ENCODE peak calls at places on chromosome 1, in four cellular contexts. Q, B, Z and O are unnamed samples.

GRCh38 chr1:117967472-117967871 is 37.9 kb downstream of the WDR3 start:
- DNase-seq in Q (no peak), B (peak; percentile 65), Z (no peak), O (no peak)

GRCh38 chr1:207025144-207025880 is 7.2 kb downstream of the C1orf116 start:
- DNase-seq in Q (no peak), B (peak; percentile 49), Z (peak; percentile 50), O (no peak)

GRCh38 chr1:19437911-19438310 is 47.4 kb downstream of the CAPZB start:
- DNase-seq in Q (peak; percentile 76), B (peak; percentile 48), Z (no peak), O (peak; percentile 56)

GRCh38 chr1:164891615-164892014 is 332.6 kb downstream of the PBX1 start:
- DNase-seq in Q (no peak), B (no peak), Z (no peak), O (no peak)

GRCh38 chr1:109765483-109765815 is 1.7 kb upstream of the EPS8L3 start:
- DNase-seq in Q (peak; percentile 23), B (no peak), Z (no peak), O (peak; percentile 28)

GRCh38 chr1:65363484-65363883 is 54.1 kb downstream of the DNAJC6 start:
- DNase-seq in Q (no peak), B (no peak), Z (no peak), O (no peak)

GRCh38 chr1:83694449-83694848 is 304.5 kb downstream of the TTLL7 start:
- DNase-seq in Q (no peak), B (no peak), Z (no peak), O (no peak)

GRCh38 chr1:183776731-183777130 is 28.2 kb upstream of the RGL1 start:
- DNase-seq in Q (no peak), B (peak; percentile 53), Z (no peak), O (no peak)

GRCh38 chr1:202661136-202661845 is 49.0 kb downstream of the SYT2 start:
- DNase-seq in Q (no peak), B (no peak), Z (no peak), O (no peak)

GRCh38 chr1:235011064-235011598 is 117.5 kb downstream of the TOMM20 start:
- DNase-seq in Q (peak; percentile 51), B (no peak), Z (no peak), O (no peak)

GRCh38 chr1:113950908-113951307 is 21.8 kb downstream of the HIPK1 start:
- DNase-seq in Q (no peak), B (no peak), Z (no peak), O (no peak)

GRCh38 chr1:18009729-18010075 is 97.9 kb upstream of the IGSF21 start:
- DNase-seq in Q (no peak), B (no peak), Z (no peak), O (no peak)

GRCh38 chr1:7218210-7218832 is 433.1 kb downstream of the CAMTA1 start:
- DNase-seq in Q (peak; percentile 66), B (peak; percentile 63), Z (no peak), O (no peak)

GRCh38 chr1:105793541-105794146 is 1262.8 kb upstream of the PRMT6 start:
- DNase-seq in Q (peak; percentile 61), B (no peak), Z (no peak), O (no peak)

GRCh38 chr1:179929955-179930798 is 24.4 kb upstream of the CEP350 start:
- DNase-seq in Q (no peak), B (no peak), Z (no peak), O (no peak)

GRCh38 chr1:205488074-205488723 is 16.3 kb upstream of the CDK18 start:
- DNase-seq in Q (peak; percentile 78), B (peak; percentile 59), Z (no peak), O (peak; percentile 37)

GRCh38 chr1:36093919-36094318 is 5.2 kb downstream of the ADPRS start:
- DNase-seq in Q (no peak), B (no peak), Z (no peak), O (no peak)

GRCh38 chr1:82090104-82090503 is 289.4 kb downstream of the ADGRL2 start:
- DNase-seq in Q (no peak), B (no peak), Z (no peak), O (no peak)

GRCh38 chr1:21570528-21570875 is 61.3 kb downstream of the ALPL start:
- DNase-seq in Q (no peak), B (no peak), Z (no peak), O (no peak)

GRCh38 chr1:40748841-40749718 is 34.5 kb upstream of the KCNQ4 start:
- DNase-seq in Q (no peak), B (no peak), Z (no peak), O (peak; percentile 91)

GRCh38 chr1:146036241-146036989 is 14.9 kb upstream of the HJV start:
- DNase-seq in Q (no peak), B (no peak), Z (no peak), O (no peak)

GRCh38 chr1:182384387-182384960 is 7.1 kb downstream of the GLUL start:
- DNase-seq in Q (no peak), B (no peak), Z (no peak), O (no peak)

DNA sequence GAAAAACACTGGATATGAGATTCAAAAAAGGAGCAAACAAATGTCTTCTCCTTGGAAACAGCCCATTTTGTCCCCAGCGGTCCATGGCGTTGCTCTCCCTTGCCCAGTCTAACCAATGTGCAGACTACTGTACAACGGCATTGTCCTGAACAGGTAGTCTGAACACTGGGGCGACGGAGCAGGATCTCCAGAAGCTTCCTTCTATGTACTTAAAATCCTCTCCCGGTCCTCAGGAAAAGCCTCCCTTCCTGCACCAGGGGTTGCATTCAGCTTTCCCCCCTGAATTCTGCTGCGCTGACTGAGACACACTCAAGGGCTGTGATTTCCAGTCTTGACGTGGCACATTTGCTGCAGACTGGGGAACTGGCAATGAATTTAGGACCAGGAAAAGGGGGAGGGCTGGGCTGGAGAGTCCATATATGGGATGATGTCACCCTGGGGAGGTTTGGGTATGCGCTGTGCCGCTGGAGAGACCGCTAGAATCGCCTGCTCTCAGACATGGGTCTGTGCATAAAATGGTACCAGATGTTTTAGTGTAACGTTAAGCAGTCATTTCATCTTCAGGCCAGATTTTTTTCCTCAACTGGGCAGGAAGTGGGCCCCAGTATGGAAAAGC is 275.9 kb upstream of the C1orf105 start:
- DNase-seq in Q (peak; percentile 75), B (peak; percentile 98), Z (no peak), O (peak; percentile 55)
- TF ChIP-seq POLR2A in Q (peak; percentile 56), B (peak; percentile 87), Z (peak; percentile 31), O (peak; percentile 66)

DNA sequence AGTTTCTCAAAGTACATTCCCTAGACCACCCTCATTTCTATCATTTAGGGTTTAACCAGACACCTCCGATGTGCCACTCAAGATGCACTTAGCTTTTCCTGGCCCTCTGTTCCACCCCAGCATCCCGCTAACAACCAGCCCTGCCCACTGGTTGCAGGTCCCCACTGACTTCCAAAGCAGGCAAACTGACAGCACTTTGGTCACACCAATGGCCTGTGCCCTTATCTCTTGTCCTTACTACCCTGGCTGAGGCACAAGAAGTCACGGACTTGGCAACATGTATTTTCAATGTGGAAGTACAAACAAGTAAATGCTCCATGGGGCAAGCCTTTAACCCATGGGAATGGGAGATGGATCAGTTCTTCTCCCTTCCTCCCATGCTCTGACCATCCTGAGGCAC is 357.1 kb downstream of the OMA1 start:
- DNase-seq in Q (no peak), B (no peak), Z (no peak), O (no peak)
- TF ChIP-seq POLR2A in Q (no peak), B (no peak), Z (no peak), O (no peak)

GRCh38 chr1:67418839-67419586 is 11.2 kb downstream of the SERBP1 start:
- DNase-seq in Q (no peak), B (no peak), Z (no peak), O (no peak)
- TF ChIP-seq POLR2A in Q (no peak), B (no peak), Z (no peak), O (no peak)

GRCh38 chr1:225813250-225813964 is 3.5 kb downstream of the EPHX1 start:
- DNase-seq in Q (peak; percentile 73), B (peak; percentile 62), Z (no peak), O (peak; percentile 78)
- TF ChIP-seq POLR2A in Q (no peak), B (no peak), Z (no peak), O (peak; percentile 13)

GRCh38 chr1:46340404-46341221 is at the start of gene NSUN4:
- DNase-seq in Q (peak; percentile 96), B (peak; percentile 98), Z (peak; percentile 94), O (peak; percentile 91)
- TF ChIP-seq POLR2A in Q (peak; percentile 77), B (peak; percentile 91), Z (peak; percentile 90), O (peak; percentile 84)

DNA sequence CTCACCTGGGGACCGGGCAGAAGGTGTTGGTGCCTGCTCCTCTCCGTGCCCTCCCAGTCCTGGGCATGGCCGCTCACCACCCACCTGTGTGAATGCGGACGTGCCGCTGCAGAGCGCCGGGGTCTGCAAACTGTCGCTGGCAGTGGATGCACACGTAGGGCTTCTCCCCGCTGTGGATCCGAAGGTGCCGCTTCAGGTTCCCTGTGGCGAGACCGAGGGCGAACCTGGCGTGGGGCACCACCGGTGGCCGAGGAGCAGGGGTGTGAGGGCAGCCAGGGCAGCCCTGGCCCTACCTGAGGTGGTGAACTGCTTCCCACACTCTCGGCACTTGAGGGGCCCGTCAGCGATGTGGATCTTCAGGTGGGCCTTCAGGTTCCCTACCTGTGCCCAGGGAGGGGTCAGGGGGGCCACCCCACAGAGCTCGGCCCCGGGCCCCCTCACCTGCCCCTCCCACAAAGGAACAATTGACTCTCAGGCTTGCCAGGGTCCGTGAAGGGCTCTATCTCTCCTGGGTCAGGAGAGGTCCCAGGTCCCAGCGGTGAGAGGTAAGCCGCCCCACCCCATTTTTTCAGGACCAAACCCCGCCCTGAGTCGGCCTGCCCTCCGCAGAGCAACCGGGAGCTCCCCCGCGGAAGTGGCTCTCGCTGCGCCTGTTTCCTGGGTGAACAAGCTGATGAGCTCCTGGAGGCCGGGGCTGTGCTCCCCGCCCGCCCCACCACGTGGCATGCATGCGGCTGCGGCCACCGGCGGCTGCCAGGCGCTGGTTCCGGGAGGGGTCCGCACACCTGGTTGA is 32.2 kb downstream of the ZBTB17 start:
- DNase-seq in Q (peak; percentile 43), B (no peak), Z (peak; percentile 85), O (peak; percentile 46)
- TF ChIP-seq POLR2A in Q (no peak), B (no peak), Z (no peak), O (no peak)